ENCODE peak calls at places on chromosomes 5 and 9, in six cellular contexts. N is cardiac muscle cell; S is effector memory CD4-positive, alpha-beta T cell; A is spleen; W is IMR-90; U is tibial nerve. O is an unnamed sample.
A peak's percentile ranks its signal among the peaks of the same experiment; 100 is the strongest.

GRCh38 chr5:134374234-134374633 is 2.9 kb downstream of the UBE2B start:
- DNase-seq in U (no peak), W (no peak), N (no peak), A (no peak), S (no peak), O (no peak)

GRCh38 chr9:75891277-75892167 is 1.0 kb downstream of the PCSK5 start:
- DNase-seq in S (no peak), A (peak; percentile 77), U (no peak), N (peak; percentile 49), W (peak; percentile 8), O (peak; percentile 78)

GRCh38 chr5:107502711-107503110 is 168.0 kb downstream of the EFNA5 start:
- DNase-seq in N (no peak), U (no peak), W (no peak), S (no peak), A (no peak), O (no peak)

GRCh38 chr5:176527246-176528222 is 9.7 kb downstream of the RNF44 start:
- DNase-seq in S (no peak), A (peak; percentile 75), U (no peak), N (no peak), W (no peak), O (no peak)

GRCh38 chr5:117713585-117714198 is 1139.1 kb upstream of the SEMA6A start:
- DNase-seq in U (no peak), W (no peak), A (no peak), S (no peak), N (peak; percentile 4), O (no peak)

GRCh38 chr5:122906768-122907167 is 61.4 kb downstream of the SNX24 start:
- DNase-seq in U (no peak), W (peak; percentile 22), S (no peak), N (peak; percentile 74), A (no peak), O (no peak)

GRCh38 chr5:159022178-159022556 is 77.5 kb downstream of the EBF1 start:
- DNase-seq in U (no peak), S (no peak), N (peak; percentile 88), A (no peak), W (peak; percentile 86), O (peak; percentile 66)

GRCh38 chr9:93830224-93830596 is 124.9 kb downstream of the BARX1 start:
- DNase-seq in U (no peak), N (no peak), A (no peak), S (no peak), W (no peak), O (no peak)

GRCh38 chr9:97767891-97768290 is 70.8 kb upstream of the XPA start:
- DNase-seq in A (no peak), W (peak; percentile 75), U (no peak), N (no peak), S (no peak), O (no peak)

GRCh38 chr5:145775411-145775810 is 59.7 kb downstream of the PRELID2 start:
- DNase-seq in U (no peak), N (peak; percentile 58), S (no peak), A (no peak), W (peak; percentile 8), O (no peak)

GRCh38 chr5:135993894-135994514 is 34.8 kb upstream of the TGFBI start:
- DNase-seq in U (no peak), W (peak; percentile 96), A (no peak), N (peak; percentile 72), S (no peak), O (no peak)

GRCh38 chr5:36305571-36306326 is 4.0 kb upstream of the RANBP3L start:
- DNase-seq in A (no peak), W (peak; percentile 38), U (no peak), N (peak; percentile 75), S (no peak), O (no peak)

GRCh38 chr9:83701769-83702168 is 6.0 kb downstream of the UBQLN1 start:
- DNase-seq in W (peak; percentile 54), U (no peak), S (no peak), N (peak; percentile 63), A (no peak), O (no peak)

GRCh38 chr9:126692041-126692758 is 78.5 kb downstream of the LMX1B start:
- DNase-seq in N (no peak), U (no peak), W (no peak), A (peak; percentile 71), S (no peak), O (peak; percentile 3)

GRCh38 chr5:157384971-157385709 is 74.9 kb upstream of the NIPAL4 start:
- DNase-seq in U (peak; percentile 28), W (peak; percentile 99), N (peak; percentile 94), A (no peak), S (no peak), O (no peak)

GRCh38 chr5:3899093-3899492 is 303.5 kb downstream of the IRX1 start:
- DNase-seq in S (no peak), W (no peak), N (no peak), U (no peak), A (no peak), O (no peak)

GRCh38 chr9:129875181-129875611 is 39.9 kb downstream of the USP20 start:
- DNase-seq in U (no peak), W (no peak), S (no peak), A (no peak), N (no peak), O (peak; percentile 66)

GRCh38 chr5:157651623-157652376 is 438 bp downstream of the SOX30 start:
- DNase-seq in N (peak; percentile 83), W (no peak), S (peak; percentile 72), U (no peak), A (peak; percentile 96), O (peak; percentile 94)

GRCh38 chr5:42168091-42168670 is 243.1 kb downstream of the FBXO4 start:
- DNase-seq in N (no peak), W (no peak), U (no peak), S (no peak), A (no peak), O (no peak)

GRCh38 chr5:43019615-43020293 is 20.4 kb downstream of the ANXA2R start:
- DNase-seq in U (no peak), W (peak; percentile 91), A (peak; percentile 93), S (peak; percentile 77), N (peak; percentile 83), O (peak; percentile 76)

GRCh38 chr9:69063839-69064238 is 28.3 kb downstream of the FXN start:
- DNase-seq in A (no peak), W (no peak), N (no peak), S (no peak), U (no peak), O (no peak)

GRCh38 chr5:39696672-39697398 is 272.1 kb upstream of the DAB2 start:
- DNase-seq in S (no peak), N (no peak), W (no peak), A (no peak), U (no peak), O (no peak)

GRCh38 chr5:108749130-108749861 is 1.6 kb downstream of the FER start:
- DNase-seq in A (no peak), N (no peak), S (no peak), W (no peak), U (peak; percentile 57), O (no peak)

GRCh38 chr5:133942589-133943474 is 25.6 kb downstream of the C5orf15 start:
- DNase-seq in A (no peak), N (no peak), S (no peak), W (no peak), U (no peak), O (no peak)

GRCh38 chr5:127595484-127596368 is 53.2 kb upstream of the CTXN3 start:
- DNase-seq in W (no peak), A (no peak), S (no peak), N (no peak), U (no peak), O (no peak)

GRCh38 chr5:78483809-78484521 is 123.5 kb downstream of the SCAMP1 start:
- DNase-seq in N (peak; percentile 83), U (no peak), W (peak; percentile 77), A (no peak), S (no peak), O (no peak)

GRCh38 chr9:130143974-130144373 is 28.2 kb upstream of the NCS1 start:
- DNase-seq in W (peak; percentile 42), U (no peak), N (peak; percentile 75), S (no peak), A (no peak), O (no peak)

GRCh38 chr9:107870221-107870620 is 380.7 kb upstream of the KLF4 start:
- DNase-seq in U (no peak), N (no peak), S (no peak), W (no peak), A (no peak), O (no peak)

GRCh38 chr9:107869111-107869510 is 379.5 kb upstream of the KLF4 start:
- DNase-seq in U (no peak), W (no peak), S (no peak), A (no peak), N (no peak), O (no peak)

GRCh38 chr9:107868166-107868565 is 378.6 kb upstream of the KLF4 start:
- DNase-seq in S (no peak), A (no peak), N (no peak), U (no peak), W (no peak), O (no peak)

GRCh38 chr9:107867738-107868137 is 378.2 kb upstream of the KLF4 start:
- DNase-seq in N (no peak), U (no peak), S (no peak), W (no peak), A (no peak), O (no peak)

DNA sequence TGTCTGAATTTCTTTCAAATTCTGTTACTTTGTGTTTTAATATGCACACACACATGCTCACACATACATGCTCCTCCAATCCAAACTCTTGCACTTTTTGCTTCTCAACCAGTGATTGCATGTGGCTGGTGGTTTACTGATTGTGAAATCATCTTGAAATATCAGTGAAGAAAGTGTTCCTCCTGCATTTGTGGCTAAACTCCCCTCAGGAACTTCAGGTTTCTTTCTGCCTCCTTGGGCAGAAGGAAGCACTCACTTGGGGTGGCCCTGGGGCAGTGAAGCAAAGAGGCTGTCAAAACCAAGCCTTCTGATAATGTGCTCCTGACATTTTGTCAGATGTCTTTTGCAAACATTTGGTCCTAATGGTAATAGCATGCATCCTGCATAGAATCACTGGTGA is 377.3 kb upstream of the KLF4 start:
- DNase-seq in A (no peak), N (peak; percentile 73), U (no peak), W (peak; percentile 23), S (no peak), O (no peak)
- H3K4me1 ChIP-seq in A (peaks cover 13% of the 10 kb centered on the region), N (no peaks in the 10 kb centered on the region), U (peaks cover 4% of the 10 kb centered on the region), W (no peaks in the 10 kb centered on the region), S (no peaks in the 10 kb centered on the region), O (peaks cover 48% of the 10 kb centered on the region)

DNA sequence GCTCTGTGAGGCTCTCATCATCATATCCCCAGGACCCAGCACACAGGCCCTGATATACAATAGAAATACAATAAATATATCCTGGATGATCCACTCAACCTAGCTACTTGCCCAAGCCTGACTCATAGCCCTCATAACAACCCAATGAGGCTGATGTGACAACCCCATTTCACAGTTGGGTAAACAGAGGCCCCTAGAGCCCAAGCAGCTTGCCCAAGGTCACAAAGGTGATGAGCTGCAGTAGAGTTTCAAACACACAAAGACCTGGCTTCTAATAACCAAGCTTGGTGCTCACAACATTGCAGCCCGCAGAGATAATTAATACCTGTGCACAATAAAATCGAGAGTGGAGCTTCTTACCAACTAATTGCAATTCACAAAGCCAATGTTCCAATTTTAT is 3.2 kb upstream of the AKNA start:
- DNase-seq in W (peak; percentile 18), A (no peak), S (no peak), N (no peak), U (no peak), O (no peak)
- H3K4me1 ChIP-seq in W (peaks cover 23% of the 10 kb centered on the region), A (peaks cover 71% of the 10 kb centered on the region), S (peaks cover 66% of the 10 kb centered on the region), N (peaks cover 34% of the 10 kb centered on the region), U (peaks cover 83% of the 10 kb centered on the region), O (peaks cover 21% of the 10 kb centered on the region)

GRCh38 chr9:136807281-136808074 is at the start of gene RABL6:
- DNase-seq in U (peak; percentile 45), S (peak; percentile 75), A (peak; percentile 94), N (peak; percentile 75), W (peak; percentile 55), O (peak; percentile 93)
- H3K4me1 ChIP-seq in U (peaks cover 49% of the 10 kb centered on the region), S (peaks cover 21% of the 10 kb centered on the region), A (peaks cover 33% of the 10 kb centered on the region), N (peaks cover 23% of the 10 kb centered on the region), W (peaks cover 13% of the 10 kb centered on the region), O (peaks cover 41% of the 10 kb centered on the region)

GRCh38 chr5:139654464-139654863 is 6.3 kb downstream of the CXXC5 start:
- DNase-seq in W (no peak), N (no peak), A (no peak), S (no peak), U (no peak), O (no peak)
- H3K4me1 ChIP-seq in W (peaks cover 68% of the 10 kb centered on the region), N (peaks cover 68% of the 10 kb centered on the region), A (peaks cover 79% of the 10 kb centered on the region), S (peaks cover 14% of the 10 kb centered on the region), U (peaks cover 96% of the 10 kb centered on the region), O (peaks cover 65% of the 10 kb centered on the region)